ENCODE peak calls at places on chromosome 2, in seven cellular contexts. W is heart right ventricle; N is CD4-positive, alpha-beta T cell; M is BE2C; P is cardiac fibroblast; X is A549; U is WTC11. G is an unnamed sample.

GRCh38 chr2:126778561-126779285 is 120.0 kb upstream of the TEX51 start:
- DNase-seq in N (no peak), M (no peak), X (no peak), P (no peak), U (no peak), W (no peak), G (no peak)

GRCh38 chr2:162795312-162795711 is 43.3 kb downstream of the KCNH7 start:
- DNase-seq in P (no peak), X (no peak), N (no peak), M (no peak), U (peak), W (no peak), G (no peak)

GRCh38 chr2:65265090-65266045 is 37.7 kb downstream of the ACTR2 start:
- DNase-seq in P (peak), N (no peak), M (peak), W (no peak), X (peak), U (no peak), G (peak)

GRCh38 chr2:98507940-98508689 is 63.5 kb downstream of the INPP4A start:
- DNase-seq in X (no peak), M (no peak), P (peak), W (peak), N (no peak), U (no peak), G (no peak)

GRCh38 chr2:229375241-229375640 is 104.2 kb upstream of the PID1 start:
- DNase-seq in N (no peak), X (no peak), U (no peak), M (no peak), P (peak), W (no peak), G (no peak)

GRCh38 chr2:99984781-99985525 is 157.4 kb downstream of the AFF3 start:
- DNase-seq in N (no peak), M (no peak), X (no peak), W (no peak), U (no peak), P (peak), G (peak)

GRCh38 chr2:5509362-5509761 is 182.8 kb upstream of the SOX11 start:
- DNase-seq in N (no peak), P (no peak), U (no peak), M (no peak), W (no peak), X (no peak), G (no peak)

GRCh38 chr2:68744517-68744916 is 9.9 kb downstream of the ARHGAP25 start:
- DNase-seq in X (no peak), N (no peak), W (no peak), M (no peak), P (no peak), U (no peak), G (no peak)

GRCh38 chr2:42183775-42184174 is 14.6 kb downstream of the EML4 start:
- DNase-seq in U (no peak), W (no peak), X (no peak), P (no peak), M (no peak), N (no peak), G (no peak)

GRCh38 chr2:17877811-17878221 is 651 bp upstream of the KCNS3 start:
- DNase-seq in W (peak), X (no peak), M (no peak), N (no peak), P (no peak), U (peak), G (no peak)

GRCh38 chr2:6960659-6961058 is 43.4 kb downstream of the RNF144A start:
- DNase-seq in U (no peak), X (no peak), M (no peak), P (peak), N (no peak), W (no peak), G (no peak)

GRCh38 chr2:119721043-119721442 is 38.7 kb upstream of the PTPN4 start:
- DNase-seq in P (no peak), W (no peak), N (no peak), U (no peak), X (no peak), M (no peak), G (no peak)

GRCh38 chr2:177343773-177344172 is 48.8 kb upstream of the AGPS start:
- DNase-seq in U (no peak), X (no peak), P (no peak), W (no peak), M (no peak), N (no peak), G (no peak)

GRCh38 chr2:61187069-61187468 is 25.1 kb downstream of the C2orf74 start:
- DNase-seq in M (no peak), U (no peak), N (no peak), X (no peak), W (no peak), P (no peak), G (no peak)

GRCh38 chr2:238952261-238952924 is 104.5 kb downstream of the TWIST2 start:
- DNase-seq in M (no peak), U (no peak), N (no peak), P (no peak), X (no peak), W (no peak), G (no peak)

GRCh38 chr2:63888490-63889402 is 47.0 kb downstream of the UGP2 start:
- DNase-seq in W (no peak), X (peak), M (peak), N (peak), U (peak), P (peak), G (peak)

GRCh38 chr2:225120175-225120574 is 77.9 kb upstream of the DOCK10 start:
- DNase-seq in U (no peak), X (peak), P (no peak), W (no peak), N (no peak), M (peak), G (no peak)

GRCh38 chr2:147420517-147420916 is 424.3 kb upstream of the ACVR2A start:
- DNase-seq in W (no peak), U (peak), P (no peak), N (no peak), X (no peak), M (no peak), G (no peak)

GRCh38 chr2:43685350-43685749 is 9.1 kb upstream of the C1GALT1C1L start:
- DNase-seq in M (no peak), P (no peak), U (no peak), X (no peak), N (no peak), W (no peak), G (no peak)

GRCh38 chr2:187383043-187383800 is 64.8 kb downstream of the CALCRL start:
- DNase-seq in U (no peak), N (no peak), W (no peak), P (peak), X (no peak), M (no peak), G (no peak)

GRCh38 chr2:125471963-125472362 is 1184.0 kb upstream of the GYPC start:
- DNase-seq in P (peak), X (peak), N (no peak), W (no peak), U (peak), M (peak), G (no peak)

GRCh38 chr2:157785200-157785599 is 90.9 kb downstream of the ACVR1 start:
- DNase-seq in U (no peak), N (no peak), W (no peak), M (no peak), X (no peak), P (peak), G (no peak)

GRCh38 chr2:154195644-154196221 is 324.0 kb downstream of the GALNT13 start:
- DNase-seq in M (no peak), W (no peak), U (no peak), P (no peak), N (no peak), X (peak), G (no peak)

GRCh38 chr2:74525717-74526648 is at the start of gene DQX1:
- DNase-seq in W (no peak), N (no peak), M (no peak), X (no peak), P (peak), U (no peak), G (no peak)

GRCh38 chr2:3169106-3169870 is 208.3 kb downstream of the EIPR1 start:
- DNase-seq in P (peak), U (no peak), N (no peak), X (no peak), M (no peak), W (no peak), G (peak)

GRCh38 chr2:208502288-208502687 is 95.7 kb downstream of the PTH2R start:
- DNase-seq in X (no peak), W (no peak), M (no peak), P (no peak), U (no peak), N (no peak), G (no peak)

GRCh38 chr2:32627441-32627900 is 379 bp upstream of the TTC27 start:
- DNase-seq in N (no peak), X (peak), W (peak), P (peak), U (peak), M (peak), G (peak)

GRCh38 chr2:136828774-136829173 is 63.4 kb downstream of the THSD7B start:
- DNase-seq in X (no peak), N (no peak), W (no peak), P (no peak), U (no peak), M (no peak), G (no peak)

GRCh38 chr2:42118759-42119569 is 50.2 kb upstream of the EML4 start:
- DNase-seq in W (no peak), M (no peak), U (no peak), N (no peak), P (peak), X (no peak), G (no peak)

GRCh38 chr2:18396328-18396727 is 164.1 kb downstream of the RDH14 start:
- DNase-seq in U (no peak), N (no peak), M (no peak), P (no peak), X (no peak), W (no peak), G (no peak)

GRCh38 chr2:6224267-6224666 is 532.1 kb downstream of the SOX11 start:
- DNase-seq in X (no peak), M (no peak), N (no peak), W (no peak), U (no peak), P (no peak), G (no peak)

GRCh38 chr2:10361220-10361588 is 58.5 kb downstream of the HPCAL1 start:
- DNase-seq in N (no peak), W (no peak), U (no peak), X (no peak), M (peak), P (peak), G (no peak)

GRCh38 chr2:240325006-240325653 is 110.3 kb upstream of the GPC1 start:
- DNase-seq in X (no peak), P (no peak), W (no peak), U (no peak), M (no peak), N (no peak), G (no peak)

GRCh38 chr2:45284621-45284995 is 275.4 kb upstream of the SIX2 start:
- DNase-seq in U (no peak), N (no peak), P (no peak), M (no peak), X (no peak), W (no peak), G (no peak)

GRCh38 chr2:131125195-131125757 is 20.1 kb downstream of the PLEKHB2 start:
- DNase-seq in X (no peak), N (no peak), M (no peak), U (no peak), P (no peak), W (no peak), G (no peak)

GRCh38 chr2:240426797-240427721 is 8.4 kb upstream of the GPC1 start:
- DNase-seq in N (no peak), U (peak), M (no peak), X (no peak), P (peak), W (no peak), G (no peak)

GRCh38 chr2:12126325-12126724 is 379.9 kb downstream of the LPIN1 start:
- DNase-seq in N (no peak), P (peak), U (no peak), X (no peak), W (no peak), M (no peak), G (no peak)
- TF ChIP-seq CTCF in N (no peak), P (no peak), U (no peak), X (no peak), W (no peak), M (no peak), G (no peak)

GRCh38 chr2:180358458-180358857 is 351.4 kb upstream of the CWC22 start:
- DNase-seq in U (no peak), M (no peak), N (no peak), P (no peak), W (no peak), X (no peak), G (no peak)
- TF ChIP-seq CTCF in U (no peak), M (no peak), N (no peak), P (no peak), W (no peak), X (no peak), G (no peak)

GRCh38 chr2:237096201-237096600 is 10.5 kb downstream of the COPS8 start:
- DNase-seq in W (no peak), M (no peak), U (no peak), N (no peak), X (no peak), P (peak), G (no peak)

GRCh38 chr2:237090906-237091305 is 5.2 kb downstream of the COPS8 start:
- DNase-seq in N (no peak), X (no peak), P (peak), U (no peak), M (no peak), W (no peak), G (no peak)

GRCh38 chr2:237092506-237092905 is 6.8 kb downstream of the COPS8 start:
- DNase-seq in N (no peak), P (peak), X (no peak), U (no peak), W (no peak), M (no peak), G (no peak)

GRCh38 chr2:237091779-237092436 is 6.2 kb downstream of the COPS8 start:
- DNase-seq in W (no peak), U (no peak), M (no peak), N (no peak), P (peak), X (no peak), G (no peak)

DNA sequence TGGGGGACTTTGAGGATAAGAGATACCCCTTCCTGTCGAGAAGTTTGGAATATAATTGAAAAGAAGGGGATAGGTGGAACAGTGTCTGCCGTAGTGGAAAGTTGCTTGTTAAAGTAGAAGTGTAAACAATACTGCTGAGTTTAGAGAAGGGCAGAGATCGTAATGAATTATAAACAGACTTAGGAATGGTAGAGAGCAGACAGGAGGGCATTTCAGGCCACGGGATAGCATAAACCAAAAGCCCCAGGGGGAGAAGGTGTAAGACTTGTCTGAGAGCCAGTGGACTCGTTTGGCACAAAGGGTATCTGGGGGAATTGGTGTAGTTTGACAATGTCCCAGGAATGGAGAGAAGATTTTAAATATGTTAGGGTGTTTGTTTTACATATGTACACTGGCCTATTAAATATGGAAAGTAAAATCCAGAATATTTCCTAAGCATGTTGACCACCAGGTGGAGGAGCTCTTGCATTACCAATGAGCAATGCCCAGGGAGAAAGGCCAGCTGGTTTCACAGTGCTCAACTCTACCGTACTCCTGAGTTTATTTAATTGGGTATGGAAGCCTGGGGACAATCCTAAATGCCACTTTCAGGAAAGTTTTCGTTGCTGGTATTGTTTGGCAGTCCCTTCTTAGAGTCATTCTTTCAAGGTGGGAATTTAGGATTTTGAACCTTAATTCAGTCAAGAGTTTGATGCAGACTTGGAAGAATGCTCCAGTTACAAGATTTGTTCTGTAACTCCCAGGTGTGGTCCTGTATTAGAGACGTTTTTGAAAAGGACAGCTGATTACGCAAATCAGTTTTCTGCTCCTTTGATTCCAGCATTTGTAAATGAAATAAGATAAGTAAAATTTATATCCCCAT is 7.5 kb downstream of the COPS8 start:
- DNase-seq in W (no peak), U (no peak), M (peak), P (peak), X (peak), N (no peak), G (no peak)
- TF ChIP-seq CTCF in W (peak), U (no peak), M (peak), P (peak), X (peak), N (no peak), G (peak)

GRCh38 chr2:168494190-168494711 is 38.2 kb downstream of the CERS6 start:
- DNase-seq in M (peak), U (peak), P (no peak), N (no peak), X (peak), W (no peak), G (no peak)
- TF ChIP-seq CTCF in M (peak), U (peak), P (peak), N (no peak), X (peak), W (no peak), G (peak)

GRCh38 chr2:15058015-15058414 is 425.5 kb downstream of the LRATD1 start:
- DNase-seq in U (no peak), M (no peak), P (no peak), N (no peak), X (no peak), W (no peak), G (no peak)
- TF ChIP-seq CTCF in U (peak), M (peak), P (no peak), N (no peak), X (peak), W (no peak), G (peak)

G was measured in kidney epithelial cell.